ENCODE peak calls at places on chromosomes 13 and 19, in ten cellular contexts. One of them, this sample, is unnamed.

GRCh38 chr13:110407531-110407930 is 100.4 kb downstream of the COL4A2 start:
- DNase-seq in glutamatergic neuron: no peak
- DNase-seq in stimulated activated CD8-positive, alpha-beta memory T cell treated with anti-CD3 and anti-CD28 coated beads, Interleukin-4, amount 100 ng/mL, for 48 hours: no peak
- DNase-seq in CD4-positive, CD25-positive, alpha-beta regulatory T cell: no peak
- DNase-seq in AG09319: no peak
- DNase-seq in RWPE1: no peak
- DNase-seq in adrenal gland: no peak
- DNase-seq in brain microvascular endothelial cell: no peak
- DNase-seq in mucosa of descending colon: no peak
- DNase-seq in NCI-H226: no peak
- DNase-seq in this sample: no peak

GRCh38 chr19:54460230-54461005 is 3.2 kb downstream of the LENG9 start:
- DNase-seq in RWPE1: no peak
- DNase-seq in brain microvascular endothelial cell: no peak
- DNase-seq in stimulated activated CD8-positive, alpha-beta memory T cell treated with anti-CD3 and anti-CD28 coated beads, Interleukin-4, amount 100 ng/mL, for 48 hours: no peak
- DNase-seq in adrenal gland: no peak
- DNase-seq in AG09319: no peak
- DNase-seq in CD4-positive, CD25-positive, alpha-beta regulatory T cell: no peak
- DNase-seq in glutamatergic neuron: no peak
- DNase-seq in NCI-H226: no peak
- DNase-seq in mucosa of descending colon: peak
- DNase-seq in this sample: no peak

GRCh38 chr19:6415592-6416190 is 8.9 kb downstream of the KHSRP start:
- DNase-seq in adrenal gland: no peak
- DNase-seq in brain microvascular endothelial cell: no peak
- DNase-seq in NCI-H226: no peak
- DNase-seq in glutamatergic neuron: no peak
- DNase-seq in mucosa of descending colon: no peak
- DNase-seq in CD4-positive, CD25-positive, alpha-beta regulatory T cell: no peak
- DNase-seq in AG09319: no peak
- DNase-seq in stimulated activated CD8-positive, alpha-beta memory T cell treated with anti-CD3 and anti-CD28 coated beads, Interleukin-4, amount 100 ng/mL, for 48 hours: no peak
- DNase-seq in RWPE1: no peak
- DNase-seq in this sample: no peak

GRCh38 chr13:84648069-84648640 is 765.9 kb upstream of the SLITRK1 start:
- DNase-seq in adrenal gland: no peak
- DNase-seq in CD4-positive, CD25-positive, alpha-beta regulatory T cell: no peak
- DNase-seq in glutamatergic neuron: no peak
- DNase-seq in AG09319: no peak
- DNase-seq in NCI-H226: no peak
- DNase-seq in mucosa of descending colon: no peak
- DNase-seq in RWPE1: no peak
- DNase-seq in stimulated activated CD8-positive, alpha-beta memory T cell treated with anti-CD3 and anti-CD28 coated beads, Interleukin-4, amount 100 ng/mL, for 48 hours: no peak
- DNase-seq in brain microvascular endothelial cell: no peak
- DNase-seq in this sample: peak

GRCh38 chr13:93473441-93474270 is 247.0 kb downstream of the GPC6 start:
- DNase-seq in AG09319: no peak
- DNase-seq in stimulated activated CD8-positive, alpha-beta memory T cell treated with anti-CD3 and anti-CD28 coated beads, Interleukin-4, amount 100 ng/mL, for 48 hours: no peak
- DNase-seq in adrenal gland: no peak
- DNase-seq in brain microvascular endothelial cell: no peak
- DNase-seq in RWPE1: no peak
- DNase-seq in glutamatergic neuron: no peak
- DNase-seq in NCI-H226: no peak
- DNase-seq in mucosa of descending colon: no peak
- DNase-seq in CD4-positive, CD25-positive, alpha-beta regulatory T cell: no peak
- DNase-seq in this sample: no peak

GRCh38 chr19:42253245-42254082 is 1.5 kb downstream of the ERF start:
- DNase-seq in stimulated activated CD8-positive, alpha-beta memory T cell treated with anti-CD3 and anti-CD28 coated beads, Interleukin-4, amount 100 ng/mL, for 48 hours: peak
- DNase-seq in RWPE1: peak
- DNase-seq in NCI-H226: peak
- DNase-seq in CD4-positive, CD25-positive, alpha-beta regulatory T cell: peak
- DNase-seq in mucosa of descending colon: peak
- DNase-seq in glutamatergic neuron: peak
- DNase-seq in brain microvascular endothelial cell: no peak
- DNase-seq in adrenal gland: peak
- DNase-seq in AG09319: no peak
- DNase-seq in this sample: peak

GRCh38 chr19:11767633-11768133 is 883 bp downstream of the ZNF441 start:
- DNase-seq in stimulated activated CD8-positive, alpha-beta memory T cell treated with anti-CD3 and anti-CD28 coated beads, Interleukin-4, amount 100 ng/mL, for 48 hours: peak
- DNase-seq in glutamatergic neuron: peak
- DNase-seq in brain microvascular endothelial cell: peak
- DNase-seq in AG09319: no peak
- DNase-seq in CD4-positive, CD25-positive, alpha-beta regulatory T cell: peak
- DNase-seq in RWPE1: peak
- DNase-seq in adrenal gland: peak
- DNase-seq in mucosa of descending colon: peak
- DNase-seq in NCI-H226: no peak
- DNase-seq in this sample: peak

GRCh38 chr13:110466261-110466660 is 95.3 kb downstream of the RAB20 start:
- DNase-seq in adrenal gland: no peak
- DNase-seq in RWPE1: no peak
- DNase-seq in CD4-positive, CD25-positive, alpha-beta regulatory T cell: no peak
- DNase-seq in brain microvascular endothelial cell: no peak
- DNase-seq in NCI-H226: no peak
- DNase-seq in stimulated activated CD8-positive, alpha-beta memory T cell treated with anti-CD3 and anti-CD28 coated beads, Interleukin-4, amount 100 ng/mL, for 48 hours: no peak
- DNase-seq in AG09319: no peak
- DNase-seq in glutamatergic neuron: no peak
- DNase-seq in mucosa of descending colon: no peak
- DNase-seq in this sample: no peak

GRCh38 chr13:23455401-23456185 is 22.1 kb upstream of the SACS start:
- DNase-seq in NCI-H226: no peak
- DNase-seq in stimulated activated CD8-positive, alpha-beta memory T cell treated with anti-CD3 and anti-CD28 coated beads, Interleukin-4, amount 100 ng/mL, for 48 hours: no peak
- DNase-seq in CD4-positive, CD25-positive, alpha-beta regulatory T cell: no peak
- DNase-seq in mucosa of descending colon: no peak
- DNase-seq in adrenal gland: no peak
- DNase-seq in RWPE1: no peak
- DNase-seq in brain microvascular endothelial cell: no peak
- DNase-seq in AG09319: no peak
- DNase-seq in glutamatergic neuron: no peak
- DNase-seq in this sample: no peak

GRCh38 chr19:6740589-6741348 is 1.3 kb downstream of the TRIP10 start:
- DNase-seq in glutamatergic neuron: peak
- DNase-seq in AG09319: no peak
- DNase-seq in RWPE1: no peak
- DNase-seq in mucosa of descending colon: peak
- DNase-seq in brain microvascular endothelial cell: no peak
- DNase-seq in CD4-positive, CD25-positive, alpha-beta regulatory T cell: no peak
- DNase-seq in NCI-H226: peak
- DNase-seq in adrenal gland: peak
- DNase-seq in stimulated activated CD8-positive, alpha-beta memory T cell treated with anti-CD3 and anti-CD28 coated beads, Interleukin-4, amount 100 ng/mL, for 48 hours: peak
- DNase-seq in this sample: peak

GRCh38 chr13:35016362-35017148 is 74.5 kb downstream of the NBEA start:
- DNase-seq in stimulated activated CD8-positive, alpha-beta memory T cell treated with anti-CD3 and anti-CD28 coated beads, Interleukin-4, amount 100 ng/mL, for 48 hours: no peak
- DNase-seq in brain microvascular endothelial cell: no peak
- DNase-seq in mucosa of descending colon: no peak
- DNase-seq in RWPE1: no peak
- DNase-seq in NCI-H226: no peak
- DNase-seq in glutamatergic neuron: no peak
- DNase-seq in adrenal gland: no peak
- DNase-seq in AG09319: no peak
- DNase-seq in CD4-positive, CD25-positive, alpha-beta regulatory T cell: no peak
- DNase-seq in this sample: no peak

GRCh38 chr19:8922591-8922990 is 87.6 kb downstream of the MUC16 start:
- DNase-seq in stimulated activated CD8-positive, alpha-beta memory T cell treated with anti-CD3 and anti-CD28 coated beads, Interleukin-4, amount 100 ng/mL, for 48 hours: no peak
- DNase-seq in adrenal gland: no peak
- DNase-seq in mucosa of descending colon: no peak
- DNase-seq in RWPE1: no peak
- DNase-seq in glutamatergic neuron: no peak
- DNase-seq in brain microvascular endothelial cell: no peak
- DNase-seq in NCI-H226: no peak
- DNase-seq in CD4-positive, CD25-positive, alpha-beta regulatory T cell: no peak
- DNase-seq in AG09319: no peak
- DNase-seq in this sample: no peak

GRCh38 chr19:31946491-31946890 is 398.9 kb upstream of the ZNF507 start:
- DNase-seq in mucosa of descending colon: no peak
- DNase-seq in brain microvascular endothelial cell: no peak
- DNase-seq in stimulated activated CD8-positive, alpha-beta memory T cell treated with anti-CD3 and anti-CD28 coated beads, Interleukin-4, amount 100 ng/mL, for 48 hours: no peak
- DNase-seq in AG09319: no peak
- DNase-seq in adrenal gland: no peak
- DNase-seq in NCI-H226: no peak
- DNase-seq in RWPE1: no peak
- DNase-seq in glutamatergic neuron: no peak
- DNase-seq in CD4-positive, CD25-positive, alpha-beta regulatory T cell: no peak
- DNase-seq in this sample: no peak

GRCh38 chr19:19206938-19207337 is 3.7 kb upstream of the NR2C2AP start:
- DNase-seq in brain microvascular endothelial cell: no peak
- DNase-seq in mucosa of descending colon: no peak
- DNase-seq in AG09319: no peak
- DNase-seq in stimulated activated CD8-positive, alpha-beta memory T cell treated with anti-CD3 and anti-CD28 coated beads, Interleukin-4, amount 100 ng/mL, for 48 hours: no peak
- DNase-seq in glutamatergic neuron: no peak
- DNase-seq in RWPE1: no peak
- DNase-seq in CD4-positive, CD25-positive, alpha-beta regulatory T cell: no peak
- DNase-seq in NCI-H226: no peak
- DNase-seq in adrenal gland: no peak
- DNase-seq in this sample: no peak

GRCh38 chr19:46913852-46914430 is 53.1 kb downstream of the ARHGAP35 start:
- DNase-seq in AG09319: no peak
- DNase-seq in NCI-H226: no peak
- DNase-seq in glutamatergic neuron: no peak
- DNase-seq in brain microvascular endothelial cell: no peak
- DNase-seq in CD4-positive, CD25-positive, alpha-beta regulatory T cell: peak
- DNase-seq in mucosa of descending colon: no peak
- DNase-seq in adrenal gland: no peak
- DNase-seq in stimulated activated CD8-positive, alpha-beta memory T cell treated with anti-CD3 and anti-CD28 coated beads, Interleukin-4, amount 100 ng/mL, for 48 hours: no peak
- DNase-seq in RWPE1: no peak
- DNase-seq in this sample: peak

GRCh38 chr13:110135977-110136597 is 170.9 kb downstream of the COL4A1 start:
- DNase-seq in mucosa of descending colon: no peak
- DNase-seq in stimulated activated CD8-positive, alpha-beta memory T cell treated with anti-CD3 and anti-CD28 coated beads, Interleukin-4, amount 100 ng/mL, for 48 hours: no peak
- DNase-seq in CD4-positive, CD25-positive, alpha-beta regulatory T cell: no peak
- DNase-seq in RWPE1: no peak
- DNase-seq in glutamatergic neuron: no peak
- DNase-seq in adrenal gland: no peak
- DNase-seq in NCI-H226: no peak
- DNase-seq in brain microvascular endothelial cell: no peak
- DNase-seq in AG09319: no peak
- DNase-seq in this sample: no peak

GRCh38 chr19:9848060-9848459 is 12.9 kb downstream of the PIN1 start:
- DNase-seq in adrenal gland: no peak
- DNase-seq in brain microvascular endothelial cell: no peak
- DNase-seq in RWPE1: no peak
- DNase-seq in mucosa of descending colon: no peak
- DNase-seq in NCI-H226: no peak
- DNase-seq in AG09319: no peak
- DNase-seq in CD4-positive, CD25-positive, alpha-beta regulatory T cell: peak
- DNase-seq in stimulated activated CD8-positive, alpha-beta memory T cell treated with anti-CD3 and anti-CD28 coated beads, Interleukin-4, amount 100 ng/mL, for 48 hours: peak
- DNase-seq in glutamatergic neuron: peak
- DNase-seq in this sample: no peak

GRCh38 chr13:27915301-27916207 is 4.2 kb upstream of the PDX1 start:
- DNase-seq in brain microvascular endothelial cell: no peak
- DNase-seq in stimulated activated CD8-positive, alpha-beta memory T cell treated with anti-CD3 and anti-CD28 coated beads, Interleukin-4, amount 100 ng/mL, for 48 hours: no peak
- DNase-seq in CD4-positive, CD25-positive, alpha-beta regulatory T cell: no peak
- DNase-seq in RWPE1: no peak
- DNase-seq in AG09319: no peak
- DNase-seq in NCI-H226: no peak
- DNase-seq in mucosa of descending colon: no peak
- DNase-seq in glutamatergic neuron: no peak
- DNase-seq in adrenal gland: no peak
- DNase-seq in this sample: no peak

GRCh38 chr19:6999938-7000732 is 21.1 kb downstream of the MBD3L2B start:
- DNase-seq in brain microvascular endothelial cell: no peak
- DNase-seq in CD4-positive, CD25-positive, alpha-beta regulatory T cell: no peak
- DNase-seq in stimulated activated CD8-positive, alpha-beta memory T cell treated with anti-CD3 and anti-CD28 coated beads, Interleukin-4, amount 100 ng/mL, for 48 hours: no peak
- DNase-seq in RWPE1: no peak
- DNase-seq in glutamatergic neuron: no peak
- DNase-seq in adrenal gland: no peak
- DNase-seq in AG09319: no peak
- DNase-seq in NCI-H226: no peak
- DNase-seq in mucosa of descending colon: no peak
- DNase-seq in this sample: no peak

GRCh38 chr13:99018418-99019180 is 40.7 kb upstream of the DOCK9 start:
- DNase-seq in brain microvascular endothelial cell: no peak
- DNase-seq in CD4-positive, CD25-positive, alpha-beta regulatory T cell: no peak
- DNase-seq in AG09319: no peak
- DNase-seq in mucosa of descending colon: no peak
- DNase-seq in RWPE1: no peak
- DNase-seq in adrenal gland: no peak
- DNase-seq in NCI-H226: peak
- DNase-seq in glutamatergic neuron: no peak
- DNase-seq in stimulated activated CD8-positive, alpha-beta memory T cell treated with anti-CD3 and anti-CD28 coated beads, Interleukin-4, amount 100 ng/mL, for 48 hours: no peak
- DNase-seq in this sample: peak

GRCh38 chr19:47111081-47111589 is 2.4 kb downstream of the ZC3H4 start:
- DNase-seq in glutamatergic neuron: peak
- DNase-seq in stimulated activated CD8-positive, alpha-beta memory T cell treated with anti-CD3 and anti-CD28 coated beads, Interleukin-4, amount 100 ng/mL, for 48 hours: peak
- DNase-seq in NCI-H226: no peak
- DNase-seq in RWPE1: no peak
- DNase-seq in CD4-positive, CD25-positive, alpha-beta regulatory T cell: peak
- DNase-seq in brain microvascular endothelial cell: no peak
- DNase-seq in adrenal gland: no peak
- DNase-seq in mucosa of descending colon: peak
- DNase-seq in AG09319: no peak
- DNase-seq in this sample: peak

GRCh38 chr13:44447783-44448182 is 74.2 kb downstream of the SERP2 start:
- DNase-seq in AG09319: no peak
- DNase-seq in CD4-positive, CD25-positive, alpha-beta regulatory T cell: no peak
- DNase-seq in mucosa of descending colon: no peak
- DNase-seq in stimulated activated CD8-positive, alpha-beta memory T cell treated with anti-CD3 and anti-CD28 coated beads, Interleukin-4, amount 100 ng/mL, for 48 hours: no peak
- DNase-seq in NCI-H226: no peak
- DNase-seq in adrenal gland: no peak
- DNase-seq in glutamatergic neuron: no peak
- DNase-seq in RWPE1: no peak
- DNase-seq in brain microvascular endothelial cell: no peak
- DNase-seq in this sample: no peak

GRCh38 chr13:71316964-71317363 is 550.0 kb downstream of the DACH1 start:
- DNase-seq in AG09319: no peak
- DNase-seq in mucosa of descending colon: no peak
- DNase-seq in brain microvascular endothelial cell: no peak
- DNase-seq in adrenal gland: no peak
- DNase-seq in glutamatergic neuron: no peak
- DNase-seq in RWPE1: no peak
- DNase-seq in stimulated activated CD8-positive, alpha-beta memory T cell treated with anti-CD3 and anti-CD28 coated beads, Interleukin-4, amount 100 ng/mL, for 48 hours: no peak
- DNase-seq in CD4-positive, CD25-positive, alpha-beta regulatory T cell: no peak
- DNase-seq in NCI-H226: no peak
- DNase-seq in this sample: no peak

GRCh38 chr19:12715102-12715501 is 8.6 kb downstream of the TNPO2 start:
- DNase-seq in adrenal gland: no peak
- DNase-seq in CD4-positive, CD25-positive, alpha-beta regulatory T cell: no peak
- DNase-seq in NCI-H226: no peak
- DNase-seq in brain microvascular endothelial cell: no peak
- DNase-seq in RWPE1: no peak
- DNase-seq in AG09319: no peak
- DNase-seq in mucosa of descending colon: no peak
- DNase-seq in glutamatergic neuron: no peak
- DNase-seq in stimulated activated CD8-positive, alpha-beta memory T cell treated with anti-CD3 and anti-CD28 coated beads, Interleukin-4, amount 100 ng/mL, for 48 hours: no peak
- DNase-seq in this sample: no peak

GRCh38 chr19:1027020-1027952 is 878 bp downstream of the CNN2 start:
- DNase-seq in RWPE1: no peak
- DNase-seq in CD4-positive, CD25-positive, alpha-beta regulatory T cell: peak
- DNase-seq in glutamatergic neuron: no peak
- DNase-seq in adrenal gland: no peak
- DNase-seq in stimulated activated CD8-positive, alpha-beta memory T cell treated with anti-CD3 and anti-CD28 coated beads, Interleukin-4, amount 100 ng/mL, for 48 hours: peak
- DNase-seq in AG09319: no peak
- DNase-seq in mucosa of descending colon: no peak
- DNase-seq in NCI-H226: no peak
- DNase-seq in brain microvascular endothelial cell: no peak
- DNase-seq in this sample: peak

GRCh38 chr13:66673401-66673800 is 556.7 kb downstream of the PCDH9 start:
- DNase-seq in brain microvascular endothelial cell: peak
- DNase-seq in adrenal gland: no peak
- DNase-seq in AG09319: no peak
- DNase-seq in NCI-H226: peak
- DNase-seq in CD4-positive, CD25-positive, alpha-beta regulatory T cell: no peak
- DNase-seq in stimulated activated CD8-positive, alpha-beta memory T cell treated with anti-CD3 and anti-CD28 coated beads, Interleukin-4, amount 100 ng/mL, for 48 hours: no peak
- DNase-seq in glutamatergic neuron: no peak
- DNase-seq in mucosa of descending colon: no peak
- DNase-seq in RWPE1: no peak
- DNase-seq in this sample: peak

GRCh38 chr13:111325941-111326620 is 5.6 kb downstream of the TEX29 start:
- DNase-seq in AG09319: no peak
- DNase-seq in mucosa of descending colon: no peak
- DNase-seq in RWPE1: no peak
- DNase-seq in glutamatergic neuron: no peak
- DNase-seq in NCI-H226: no peak
- DNase-seq in brain microvascular endothelial cell: no peak
- DNase-seq in CD4-positive, CD25-positive, alpha-beta regulatory T cell: no peak
- DNase-seq in stimulated activated CD8-positive, alpha-beta memory T cell treated with anti-CD3 and anti-CD28 coated beads, Interleukin-4, amount 100 ng/mL, for 48 hours: no peak
- DNase-seq in adrenal gland: no peak
- DNase-seq in this sample: no peak

GRCh38 chr13:113802761-113803160 is 43.7 kb downstream of the TMEM255B start:
- DNase-seq in glutamatergic neuron: no peak
- DNase-seq in CD4-positive, CD25-positive, alpha-beta regulatory T cell: no peak
- DNase-seq in AG09319: no peak
- DNase-seq in stimulated activated CD8-positive, alpha-beta memory T cell treated with anti-CD3 and anti-CD28 coated beads, Interleukin-4, amount 100 ng/mL, for 48 hours: no peak
- DNase-seq in adrenal gland: no peak
- DNase-seq in NCI-H226: no peak
- DNase-seq in mucosa of descending colon: no peak
- DNase-seq in RWPE1: no peak
- DNase-seq in brain microvascular endothelial cell: no peak
- DNase-seq in this sample: no peak

This sample was measured in EH.